ENCODE peak calls at places on chromosome 17, in five cellular contexts. One of them, this sample, is unnamed.

GRCh38 chr17:74523308-74523707 is 8.0 kb downstream of the CD300LB start:
- DNase-seq in HEK293T: no peak
- DNase-seq in NCI-H460: no peak
- DNase-seq in mucosa of descending colon: no peak
- DNase-seq in stimulated activated CD4-positive, alpha-beta T cell treated with anti-CD3 and anti-CD28 coated beads, Interleukin-15, amount 100 ng/mL, for 24 hours: no peak
- DNase-seq in this sample: no peak

GRCh38 chr17:36592316-36592710 is 634 bp downstream of the DHRS11 start:
- DNase-seq in HEK293T: no peak
- DNase-seq in NCI-H460: no peak
- DNase-seq in mucosa of descending colon: peak; percentile 52
- DNase-seq in stimulated activated CD4-positive, alpha-beta T cell treated with anti-CD3 and anti-CD28 coated beads, Interleukin-15, amount 100 ng/mL, for 24 hours: peak; percentile 48
- DNase-seq in this sample: peak; percentile 4

GRCh38 chr17:50067996-50068395 is 12.1 kb downstream of the ITGA3 start:
- DNase-seq in HEK293T: no peak
- DNase-seq in NCI-H460: no peak
- DNase-seq in mucosa of descending colon: no peak
- DNase-seq in stimulated activated CD4-positive, alpha-beta T cell treated with anti-CD3 and anti-CD28 coated beads, Interleukin-15, amount 100 ng/mL, for 24 hours: no peak
- DNase-seq in this sample: no peak

GRCh38 chr17:74353446-74354060 is 8.1 kb downstream of the BTBD17 start:
- DNase-seq in HEK293T: no peak
- DNase-seq in NCI-H460: no peak
- DNase-seq in mucosa of descending colon: no peak
- DNase-seq in stimulated activated CD4-positive, alpha-beta T cell treated with anti-CD3 and anti-CD28 coated beads, Interleukin-15, amount 100 ng/mL, for 24 hours: no peak
- DNase-seq in this sample: no peak

GRCh38 chr17:32960815-32961214 is 30.8 kb upstream of the SPACA3 start:
- DNase-seq in HEK293T: no peak
- DNase-seq in NCI-H460: no peak
- DNase-seq in mucosa of descending colon: no peak
- DNase-seq in stimulated activated CD4-positive, alpha-beta T cell treated with anti-CD3 and anti-CD28 coated beads, Interleukin-15, amount 100 ng/mL, for 24 hours: no peak
- DNase-seq in this sample: no peak

GRCh38 chr17:80847506-80848230 is 144.0 kb upstream of the CHMP6 start:
- DNase-seq in HEK293T: no peak
- DNase-seq in NCI-H460: no peak
- DNase-seq in mucosa of descending colon: peak; percentile 84
- DNase-seq in stimulated activated CD4-positive, alpha-beta T cell treated with anti-CD3 and anti-CD28 coated beads, Interleukin-15, amount 100 ng/mL, for 24 hours: peak; percentile 75
- DNase-seq in this sample: no peak

GRCh38 chr17:20145567-20145966 is 136.4 kb downstream of the SPECC1 start:
- DNase-seq in HEK293T: no peak
- DNase-seq in NCI-H460: no peak
- DNase-seq in mucosa of descending colon: no peak
- DNase-seq in stimulated activated CD4-positive, alpha-beta T cell treated with anti-CD3 and anti-CD28 coated beads, Interleukin-15, amount 100 ng/mL, for 24 hours: no peak
- DNase-seq in this sample: no peak

GRCh38 chr17:73187203-73187769 is 5.6 kb upstream of the COG1 start:
- DNase-seq in HEK293T: no peak
- DNase-seq in NCI-H460: no peak
- DNase-seq in mucosa of descending colon: peak; percentile 53
- DNase-seq in stimulated activated CD4-positive, alpha-beta T cell treated with anti-CD3 and anti-CD28 coated beads, Interleukin-15, amount 100 ng/mL, for 24 hours: no peak
- DNase-seq in this sample: no peak

GRCh38 chr17:74825952-74826713 is 33.6 kb downstream of the GRIN2C start:
- DNase-seq in HEK293T: no peak
- DNase-seq in NCI-H460: no peak
- DNase-seq in mucosa of descending colon: no peak
- DNase-seq in stimulated activated CD4-positive, alpha-beta T cell treated with anti-CD3 and anti-CD28 coated beads, Interleukin-15, amount 100 ng/mL, for 24 hours: no peak
- DNase-seq in this sample: peak; percentile 58

GRCh38 chr17:78358538-78359215 is 1.2 kb downstream of the SOCS3 start:
- DNase-seq in HEK293T: no peak
- DNase-seq in NCI-H460: no peak
- DNase-seq in mucosa of descending colon: peak; percentile 44
- DNase-seq in stimulated activated CD4-positive, alpha-beta T cell treated with anti-CD3 and anti-CD28 coated beads, Interleukin-15, amount 100 ng/mL, for 24 hours: peak; percentile 48
- DNase-seq in this sample: peak; percentile 54

GRCh38 chr17:71304498-71305158 is 816.2 kb upstream of the SOX9 start:
- DNase-seq in HEK293T: no peak
- DNase-seq in NCI-H460: no peak
- DNase-seq in mucosa of descending colon: no peak
- DNase-seq in stimulated activated CD4-positive, alpha-beta T cell treated with anti-CD3 and anti-CD28 coated beads, Interleukin-15, amount 100 ng/mL, for 24 hours: no peak
- DNase-seq in this sample: no peak

GRCh38 chr17:44159519-44160210 is 10.8 kb upstream of the ASB16 start:
- DNase-seq in HEK293T: no peak
- DNase-seq in NCI-H460: no peak
- DNase-seq in mucosa of descending colon: no peak
- DNase-seq in stimulated activated CD4-positive, alpha-beta T cell treated with anti-CD3 and anti-CD28 coated beads, Interleukin-15, amount 100 ng/mL, for 24 hours: peak; percentile 36
- DNase-seq in this sample: no peak

GRCh38 chr17:81931189-81931556 is 3.6 kb upstream of the MAFG start:
- DNase-seq in HEK293T: no peak
- DNase-seq in NCI-H460: no peak
- DNase-seq in mucosa of descending colon: no peak
- DNase-seq in stimulated activated CD4-positive, alpha-beta T cell treated with anti-CD3 and anti-CD28 coated beads, Interleukin-15, amount 100 ng/mL, for 24 hours: no peak
- DNase-seq in this sample: no peak

GRCh38 chr17:60792250-60792898 is 114.7 kb downstream of the BCAS3 start:
- DNase-seq in HEK293T: no peak
- DNase-seq in NCI-H460: no peak
- DNase-seq in mucosa of descending colon: no peak
- DNase-seq in stimulated activated CD4-positive, alpha-beta T cell treated with anti-CD3 and anti-CD28 coated beads, Interleukin-15, amount 100 ng/mL, for 24 hours: no peak
- DNase-seq in this sample: peak; percentile 50

GRCh38 chr17:43661699-43662431 is at the start of gene MEOX1:
- DNase-seq in HEK293T: peak; percentile 65
- DNase-seq in NCI-H460: no peak
- DNase-seq in mucosa of descending colon: no peak
- DNase-seq in stimulated activated CD4-positive, alpha-beta T cell treated with anti-CD3 and anti-CD28 coated beads, Interleukin-15, amount 100 ng/mL, for 24 hours: peak; percentile 62
- DNase-seq in this sample: peak; percentile 89

GRCh38 chr17:13051876-13052275 is 34.0 kb upstream of the ELAC2 start:
- DNase-seq in HEK293T: no peak
- DNase-seq in NCI-H460: no peak
- DNase-seq in mucosa of descending colon: no peak
- DNase-seq in stimulated activated CD4-positive, alpha-beta T cell treated with anti-CD3 and anti-CD28 coated beads, Interleukin-15, amount 100 ng/mL, for 24 hours: no peak
- DNase-seq in this sample: no peak

GRCh38 chr17:40884708-40885512 is at the start of gene KRT20:
- DNase-seq in HEK293T: no peak
- DNase-seq in NCI-H460: no peak
- DNase-seq in mucosa of descending colon: peak; percentile 60
- DNase-seq in stimulated activated CD4-positive, alpha-beta T cell treated with anti-CD3 and anti-CD28 coated beads, Interleukin-15, amount 100 ng/mL, for 24 hours: no peak
- DNase-seq in this sample: no peak

GRCh38 chr17:55190748-55191147 is 74.0 kb upstream of the HLF start:
- DNase-seq in HEK293T: no peak
- DNase-seq in NCI-H460: no peak
- DNase-seq in mucosa of descending colon: no peak
- DNase-seq in stimulated activated CD4-positive, alpha-beta T cell treated with anti-CD3 and anti-CD28 coated beads, Interleukin-15, amount 100 ng/mL, for 24 hours: no peak
- DNase-seq in this sample: no peak

GRCh38 chr17:39848600-39848999 is 15.5 kb downstream of the IKZF3 start:
- DNase-seq in HEK293T: no peak
- DNase-seq in NCI-H460: no peak
- DNase-seq in mucosa of descending colon: no peak
- DNase-seq in stimulated activated CD4-positive, alpha-beta T cell treated with anti-CD3 and anti-CD28 coated beads, Interleukin-15, amount 100 ng/mL, for 24 hours: no peak
- DNase-seq in this sample: no peak

GRCh38 chr17:48499248-48499647 is 31.6 kb downstream of the HOXB1 start:
- DNase-seq in HEK293T: no peak
- DNase-seq in NCI-H460: no peak
- DNase-seq in mucosa of descending colon: no peak
- DNase-seq in stimulated activated CD4-positive, alpha-beta T cell treated with anti-CD3 and anti-CD28 coated beads, Interleukin-15, amount 100 ng/mL, for 24 hours: no peak
- DNase-seq in this sample: no peak

GRCh38 chr17:41585301-41585700 is 1.4 kb downstream of the KRT14 start:
- DNase-seq in HEK293T: no peak
- DNase-seq in NCI-H460: no peak
- DNase-seq in mucosa of descending colon: no peak
- DNase-seq in stimulated activated CD4-positive, alpha-beta T cell treated with anti-CD3 and anti-CD28 coated beads, Interleukin-15, amount 100 ng/mL, for 24 hours: no peak
- DNase-seq in this sample: no peak

GRCh38 chr17:82835766-82836512 is 3.9 kb downstream of the ZNF750 start:
- DNase-seq in HEK293T: no peak
- DNase-seq in NCI-H460: no peak
- DNase-seq in mucosa of descending colon: no peak
- DNase-seq in stimulated activated CD4-positive, alpha-beta T cell treated with anti-CD3 and anti-CD28 coated beads, Interleukin-15, amount 100 ng/mL, for 24 hours: no peak
- DNase-seq in this sample: peak; percentile 26